ENCODE peak calls at places on chromosomes 3 and 15, in four cellular contexts. One of them, this sample, is unnamed.
A peak's percentile ranks its signal among the peaks of the same experiment; 100 is the strongest.

GRCh38 chr3:29441020-29441324 is 160.1 kb downstream of the RBMS3 start:
- DNase-seq in stimulated activated CD8-positive, alpha-beta memory T cell treated with anti-CD3 and anti-CD28 coated beads, Interleukin-2, amount 100 ng/mL, for 48 hours: no peak
- DNase-seq in HS-27A: no peak
- DNase-seq in body of pancreas: no peak
- DNase-seq in this sample: no peak

GRCh38 chr3:186469525-186469924 is 74.7 kb downstream of the CRYGS start:
- DNase-seq in body of pancreas: no peak
- DNase-seq in stimulated activated CD8-positive, alpha-beta memory T cell treated with anti-CD3 and anti-CD28 coated beads, Interleukin-2, amount 100 ng/mL, for 48 hours: no peak
- DNase-seq in HS-27A: no peak
- DNase-seq in this sample: no peak

GRCh38 chr3:132657869-132658747 is 1.5 kb downstream of the ACAD11 start:
- DNase-seq in stimulated activated CD8-positive, alpha-beta memory T cell treated with anti-CD3 and anti-CD28 coated beads, Interleukin-2, amount 100 ng/mL, for 48 hours: no peak
- DNase-seq in body of pancreas: no peak
- DNase-seq in HS-27A: no peak
- DNase-seq in this sample: no peak

GRCh38 chr3:113660458-113660857 is 36.0 kb downstream of the USF3 start:
- DNase-seq in HS-27A: no peak
- DNase-seq in stimulated activated CD8-positive, alpha-beta memory T cell treated with anti-CD3 and anti-CD28 coated beads, Interleukin-2, amount 100 ng/mL, for 48 hours: no peak
- DNase-seq in body of pancreas: no peak
- DNase-seq in this sample: no peak

GRCh38 chr15:80870366-80870765 is 91.2 kb downstream of the CEMIP start:
- DNase-seq in HS-27A: no peak
- DNase-seq in body of pancreas: no peak
- DNase-seq in stimulated activated CD8-positive, alpha-beta memory T cell treated with anti-CD3 and anti-CD28 coated beads, Interleukin-2, amount 100 ng/mL, for 48 hours: no peak
- DNase-seq in this sample: no peak

GRCh38 chr3:161305095-161305991 is 66.0 kb downstream of the SPTSSB start:
- DNase-seq in stimulated activated CD8-positive, alpha-beta memory T cell treated with anti-CD3 and anti-CD28 coated beads, Interleukin-2, amount 100 ng/mL, for 48 hours: no peak
- DNase-seq in HS-27A: no peak
- DNase-seq in body of pancreas: no peak
- DNase-seq in this sample: no peak

GRCh38 chr3:184778426-184779332 is 33.3 kb upstream of the VPS8 start:
- DNase-seq in stimulated activated CD8-positive, alpha-beta memory T cell treated with anti-CD3 and anti-CD28 coated beads, Interleukin-2, amount 100 ng/mL, for 48 hours: no peak
- DNase-seq in HS-27A: no peak
- DNase-seq in body of pancreas: no peak
- DNase-seq in this sample: no peak

GRCh38 chr3:197083486-197083885 is 53.9 kb upstream of the MELTF start:
- DNase-seq in HS-27A: peak; percentile 12
- DNase-seq in stimulated activated CD8-positive, alpha-beta memory T cell treated with anti-CD3 and anti-CD28 coated beads, Interleukin-2, amount 100 ng/mL, for 48 hours: peak; percentile 5
- DNase-seq in body of pancreas: no peak
- DNase-seq in this sample: no peak

GRCh38 chr3:138371070-138371950 is 22.9 kb downstream of the MRAS start:
- DNase-seq in HS-27A: no peak
- DNase-seq in stimulated activated CD8-positive, alpha-beta memory T cell treated with anti-CD3 and anti-CD28 coated beads, Interleukin-2, amount 100 ng/mL, for 48 hours: no peak
- DNase-seq in body of pancreas: no peak
- DNase-seq in this sample: no peak

GRCh38 chr15:81595752-81596151 is 221.7 kb upstream of the TMC3 start:
- DNase-seq in HS-27A: no peak
- DNase-seq in body of pancreas: no peak
- DNase-seq in stimulated activated CD8-positive, alpha-beta memory T cell treated with anti-CD3 and anti-CD28 coated beads, Interleukin-2, amount 100 ng/mL, for 48 hours: no peak
- DNase-seq in this sample: no peak

GRCh38 chr3:47113669-47114365 is 50.1 kb downstream of the SETD2 start:
- DNase-seq in body of pancreas: no peak
- DNase-seq in stimulated activated CD8-positive, alpha-beta memory T cell treated with anti-CD3 and anti-CD28 coated beads, Interleukin-2, amount 100 ng/mL, for 48 hours: no peak
- DNase-seq in HS-27A: peak; percentile 65
- DNase-seq in this sample: no peak

GRCh38 chr3:182717216-182717615 is 76.1 kb upstream of the ATP11B start:
- DNase-seq in stimulated activated CD8-positive, alpha-beta memory T cell treated with anti-CD3 and anti-CD28 coated beads, Interleukin-2, amount 100 ng/mL, for 48 hours: no peak
- DNase-seq in body of pancreas: no peak
- DNase-seq in HS-27A: no peak
- DNase-seq in this sample: no peak

GRCh38 chr3:128429751-128430150 is 36.9 kb downstream of the DNAJB8 start:
- DNase-seq in stimulated activated CD8-positive, alpha-beta memory T cell treated with anti-CD3 and anti-CD28 coated beads, Interleukin-2, amount 100 ng/mL, for 48 hours: no peak
- DNase-seq in body of pancreas: no peak
- DNase-seq in HS-27A: no peak
- DNase-seq in this sample: no peak

GRCh38 chr3:61425356-61425755 is 136.0 kb upstream of the PTPRG start:
- DNase-seq in body of pancreas: no peak
- DNase-seq in HS-27A: no peak
- DNase-seq in stimulated activated CD8-positive, alpha-beta memory T cell treated with anti-CD3 and anti-CD28 coated beads, Interleukin-2, amount 100 ng/mL, for 48 hours: no peak
- DNase-seq in this sample: no peak

GRCh38 chr15:68310178-68310810 is 32.7 kb downstream of the FEM1B start:
- DNase-seq in HS-27A: no peak
- DNase-seq in stimulated activated CD8-positive, alpha-beta memory T cell treated with anti-CD3 and anti-CD28 coated beads, Interleukin-2, amount 100 ng/mL, for 48 hours: no peak
- DNase-seq in body of pancreas: peak; percentile 77
- DNase-seq in this sample: peak; percentile 33

GRCh38 chr3:42489116-42489936 is 13.1 kb upstream of the VIPR1 start:
- DNase-seq in stimulated activated CD8-positive, alpha-beta memory T cell treated with anti-CD3 and anti-CD28 coated beads, Interleukin-2, amount 100 ng/mL, for 48 hours: no peak
- DNase-seq in HS-27A: no peak
- DNase-seq in body of pancreas: peak; percentile 18
- DNase-seq in this sample: no peak

GRCh38 chr3:72907851-72908620 is 20.2 kb downstream of the GXYLT2 start:
- DNase-seq in HS-27A: no peak
- DNase-seq in stimulated activated CD8-positive, alpha-beta memory T cell treated with anti-CD3 and anti-CD28 coated beads, Interleukin-2, amount 100 ng/mL, for 48 hours: no peak
- DNase-seq in body of pancreas: peak; percentile 70
- DNase-seq in this sample: peak; percentile 74

GRCh38 chr3:197520311-197521276 is 35.2 kb downstream of the BDH1 start:
- DNase-seq in HS-27A: no peak
- DNase-seq in stimulated activated CD8-positive, alpha-beta memory T cell treated with anti-CD3 and anti-CD28 coated beads, Interleukin-2, amount 100 ng/mL, for 48 hours: no peak
- DNase-seq in body of pancreas: peak; percentile 32
- DNase-seq in this sample: no peak

GRCh38 chr3:153357436-153357835 is 195.4 kb downstream of the RAP2B start:
- DNase-seq in HS-27A: no peak
- DNase-seq in stimulated activated CD8-positive, alpha-beta memory T cell treated with anti-CD3 and anti-CD28 coated beads, Interleukin-2, amount 100 ng/mL, for 48 hours: no peak
- DNase-seq in body of pancreas: no peak
- DNase-seq in this sample: no peak

GRCh38 chr3:184399410-184399809 is 19.6 kb downstream of the CHRD start:
- DNase-seq in HS-27A: peak; percentile 14
- DNase-seq in body of pancreas: peak; percentile 40
- DNase-seq in stimulated activated CD8-positive, alpha-beta memory T cell treated with anti-CD3 and anti-CD28 coated beads, Interleukin-2, amount 100 ng/mL, for 48 hours: no peak
- DNase-seq in this sample: no peak

GRCh38 chr15:25775317-25775912 is 87.7 kb downstream of the ATP10A start:
- DNase-seq in HS-27A: no peak
- DNase-seq in body of pancreas: peak; percentile 23
- DNase-seq in stimulated activated CD8-positive, alpha-beta memory T cell treated with anti-CD3 and anti-CD28 coated beads, Interleukin-2, amount 100 ng/mL, for 48 hours: no peak
- DNase-seq in this sample: peak; percentile 23

GRCh38 chr3:8938021-8938420 is 25.3 kb downstream of the RAD18 start:
- DNase-seq in HS-27A: peak; percentile 56
- DNase-seq in stimulated activated CD8-positive, alpha-beta memory T cell treated with anti-CD3 and anti-CD28 coated beads, Interleukin-2, amount 100 ng/mL, for 48 hours: no peak
- DNase-seq in body of pancreas: no peak
- DNase-seq in this sample: no peak

GRCh38 chr15:61687124-61687523 is 373.1 kb downstream of the VPS13C start:
- DNase-seq in stimulated activated CD8-positive, alpha-beta memory T cell treated with anti-CD3 and anti-CD28 coated beads, Interleukin-2, amount 100 ng/mL, for 48 hours: no peak
- DNase-seq in body of pancreas: no peak
- DNase-seq in HS-27A: no peak
- DNase-seq in this sample: no peak

GRCh38 chr3:169365993-169366915 is 297.3 kb downstream of the MECOM start:
- DNase-seq in stimulated activated CD8-positive, alpha-beta memory T cell treated with anti-CD3 and anti-CD28 coated beads, Interleukin-2, amount 100 ng/mL, for 48 hours: no peak
- DNase-seq in HS-27A: no peak
- DNase-seq in body of pancreas: peak; percentile 72
- DNase-seq in this sample: no peak

GRCh38 chr15:36678308-36678707 is 98.9 kb downstream of the CDIN1 start:
- DNase-seq in body of pancreas: no peak
- DNase-seq in HS-27A: no peak
- DNase-seq in stimulated activated CD8-positive, alpha-beta memory T cell treated with anti-CD3 and anti-CD28 coated beads, Interleukin-2, amount 100 ng/mL, for 48 hours: no peak
- DNase-seq in this sample: no peak

GRCh38 chr3:148815736-148816135 is 11.9 kb upstream of the CPB1 start:
- DNase-seq in HS-27A: no peak
- DNase-seq in body of pancreas: no peak
- DNase-seq in stimulated activated CD8-positive, alpha-beta memory T cell treated with anti-CD3 and anti-CD28 coated beads, Interleukin-2, amount 100 ng/mL, for 48 hours: no peak
- DNase-seq in this sample: no peak

GRCh38 chr3:55873523-55874254 is 386.6 kb upstream of the WNT5A start:
- DNase-seq in stimulated activated CD8-positive, alpha-beta memory T cell treated with anti-CD3 and anti-CD28 coated beads, Interleukin-2, amount 100 ng/mL, for 48 hours: no peak
- DNase-seq in body of pancreas: no peak
- DNase-seq in HS-27A: no peak
- DNase-seq in this sample: peak; percentile 37

GRCh38 chr15:25882466-25882865 is 19.3 kb upstream of the ATP10A start:
- DNase-seq in body of pancreas: no peak
- DNase-seq in HS-27A: no peak
- DNase-seq in stimulated activated CD8-positive, alpha-beta memory T cell treated with anti-CD3 and anti-CD28 coated beads, Interleukin-2, amount 100 ng/mL, for 48 hours: no peak
- DNase-seq in this sample: no peak

GRCh38 chr15:92614791-92615785 is 40.5 kb downstream of the FAM174B start:
- DNase-seq in body of pancreas: peak; percentile 17
- DNase-seq in HS-27A: no peak
- DNase-seq in stimulated activated CD8-positive, alpha-beta memory T cell treated with anti-CD3 and anti-CD28 coated beads, Interleukin-2, amount 100 ng/mL, for 48 hours: no peak
- DNase-seq in this sample: peak; percentile 29

GRCh38 chr3:133447751-133448477 is 48.1 kb downstream of the BFSP2 start:
- DNase-seq in body of pancreas: peak; percentile 38
- DNase-seq in HS-27A: no peak
- DNase-seq in stimulated activated CD8-positive, alpha-beta memory T cell treated with anti-CD3 and anti-CD28 coated beads, Interleukin-2, amount 100 ng/mL, for 48 hours: no peak
- DNase-seq in this sample: peak; percentile 20

GRCh38 chr3:16173696-16174355 is 654 bp upstream of the GALNT15 start:
- DNase-seq in stimulated activated CD8-positive, alpha-beta memory T cell treated with anti-CD3 and anti-CD28 coated beads, Interleukin-2, amount 100 ng/mL, for 48 hours: no peak
- DNase-seq in body of pancreas: no peak
- DNase-seq in HS-27A: no peak
- DNase-seq in this sample: no peak

GRCh38 chr15:97944724-97945123 is 15.8 kb upstream of the ARRDC4 start:
- DNase-seq in HS-27A: no peak
- DNase-seq in body of pancreas: no peak
- DNase-seq in stimulated activated CD8-positive, alpha-beta memory T cell treated with anti-CD3 and anti-CD28 coated beads, Interleukin-2, amount 100 ng/mL, for 48 hours: no peak
- DNase-seq in this sample: no peak

GRCh38 chr3:14227866-14228265 is 49.2 kb downstream of the LSM3 start:
- DNase-seq in body of pancreas: no peak
- DNase-seq in stimulated activated CD8-positive, alpha-beta memory T cell treated with anti-CD3 and anti-CD28 coated beads, Interleukin-2, amount 100 ng/mL, for 48 hours: no peak
- DNase-seq in HS-27A: no peak
- DNase-seq in this sample: no peak

GRCh38 chr3:11384074-11384473 is 111.9 kb downstream of the ATG7 start:
- DNase-seq in body of pancreas: no peak
- DNase-seq in stimulated activated CD8-positive, alpha-beta memory T cell treated with anti-CD3 and anti-CD28 coated beads, Interleukin-2, amount 100 ng/mL, for 48 hours: no peak
- DNase-seq in HS-27A: no peak
- DNase-seq in this sample: no peak

GRCh38 chr3:173066044-173066679 is 74.9 kb downstream of the SPATA16 start:
- DNase-seq in HS-27A: no peak
- DNase-seq in body of pancreas: peak; percentile 13
- DNase-seq in stimulated activated CD8-positive, alpha-beta memory T cell treated with anti-CD3 and anti-CD28 coated beads, Interleukin-2, amount 100 ng/mL, for 48 hours: no peak
- DNase-seq in this sample: no peak

GRCh38 chr15:77541421-77542181 is 91.1 kb downstream of the LINGO1 start:
- DNase-seq in HS-27A: no peak
- DNase-seq in body of pancreas: no peak
- DNase-seq in stimulated activated CD8-positive, alpha-beta memory T cell treated with anti-CD3 and anti-CD28 coated beads, Interleukin-2, amount 100 ng/mL, for 48 hours: no peak
- DNase-seq in this sample: no peak

GRCh38 chr3:45666729-45667440 is 22.3 kb upstream of the SACM1L start:
- DNase-seq in HS-27A: peak; percentile 92
- DNase-seq in body of pancreas: no peak
- DNase-seq in stimulated activated CD8-positive, alpha-beta memory T cell treated with anti-CD3 and anti-CD28 coated beads, Interleukin-2, amount 100 ng/mL, for 48 hours: no peak
- DNase-seq in this sample: no peak

GRCh38 chr3:47250309-47251060 is 32.1 kb downstream of the KIF9 start:
- DNase-seq in stimulated activated CD8-positive, alpha-beta memory T cell treated with anti-CD3 and anti-CD28 coated beads, Interleukin-2, amount 100 ng/mL, for 48 hours: no peak
- DNase-seq in body of pancreas: peak; percentile 47
- DNase-seq in HS-27A: peak; percentile 17
- DNase-seq in this sample: peak; percentile 61

This sample was measured in thyroid gland.